ENCODE peak calls at places on chromosomes 12 and 14, in nine cellular contexts. Y is left ventricle myocardium inferior; S is heart left ventricle; N is body of pancreas; R is CD8-positive, alpha-beta T cell; F is BJ; Q is astrocyte; G is sigmoid colon; B is H9. K is an unnamed sample.

GRCh38 chr12:46219892-46220655 is 48.8 kb downstream of the SLC38A1 start:
- DNase-seq in Y (no peak), S (no peak), N (no peak), R (peak; percentile 59), F (peak; percentile 53), Q (peak; percentile 91), G (no peak), B (no peak), K (no peak)

GRCh38 chr12:6953417-6954315 is 2.5 kb downstream of the PTPN6 start:
- DNase-seq in Y (peak; percentile 47), S (peak; percentile 80), N (no peak), R (peak; percentile 71), F (no peak), Q (peak; percentile 20), G (peak; percentile 79), B (no peak), K (no peak)

GRCh38 chr12:89350661-89351488 is 1.4 kb downstream of the DUSP6 start:
- DNase-seq in Y (peak; percentile 36), S (peak; percentile 70), N (peak; percentile 31), R (no peak), F (no peak), Q (no peak), G (peak; percentile 69), B (no peak), K (peak; percentile 21)

GRCh38 chr14:55832974-55833373 is 253.0 kb downstream of the KTN1 start:
- DNase-seq in Y (no peak), S (no peak), N (no peak), R (no peak), F (no peak), Q (no peak), G (no peak), B (no peak), K (no peak)

GRCh38 chr14:29796853-29797252 is 130.8 kb downstream of the PRKD1 start:
- DNase-seq in Y (no peak), S (no peak), N (no peak), R (no peak), F (no peak), Q (no peak), G (no peak), B (no peak), K (no peak)

GRCh38 chr12:71871116-71871515 is 31.6 kb downstream of the TBC1D15 start:
- DNase-seq in Y (no peak), S (no peak), N (no peak), R (no peak), F (no peak), Q (peak; percentile 6), G (no peak), B (no peak), K (no peak)

GRCh38 chr12:119601877-119602536 is 8.4 kb downstream of the TMEM233 start:
- DNase-seq in Y (no peak), S (no peak), N (no peak), R (no peak), F (no peak), Q (no peak), G (no peak), B (no peak), K (peak; percentile 34)

GRCh38 chr12:132170637-132171292 is 26.5 kb downstream of the NOC4L start:
- DNase-seq in Y (peak; percentile 4), S (peak; percentile 60), N (no peak), R (no peak), F (no peak), Q (no peak), G (no peak), B (no peak), K (no peak)

GRCh38 chr12:3303410-3304136 is 187.4 kb upstream of the PRMT8 start:
- DNase-seq in Y (no peak), S (no peak), N (peak; percentile 44), R (no peak), F (no peak), Q (no peak), G (no peak), B (peak; percentile 86), K (peak; percentile 57)

GRCh38 chr12:111506260-111506659 is 92.9 kb downstream of the ATXN2 start:
- DNase-seq in Y (no peak), S (no peak), N (no peak), R (no peak), F (no peak), Q (no peak), G (no peak), B (no peak), K (no peak)

GRCh38 chr14:56183631-56184157 is 65.5 kb downstream of the PELI2 start:
- DNase-seq in Y (no peak), S (no peak), N (no peak), R (no peak), F (no peak), Q (no peak), G (no peak), B (no peak), K (no peak)

GRCh38 chr14:72775923-72776554 is 117.9 kb downstream of the DPF3 start:
- DNase-seq in Y (no peak), S (no peak), N (no peak), R (no peak), F (no peak), Q (no peak), G (no peak), B (no peak), K (no peak)

GRCh38 chr12:26126340-26127284 is 1.8 kb upstream of the BHLHE41 start:
- DNase-seq in Y (peak; percentile 89), S (peak; percentile 95), N (peak; percentile 86), R (no peak), F (no peak), Q (peak; percentile 77), G (peak; percentile 96), B (peak; percentile 91), K (peak; percentile 91)
- H3K27me3 ChIP-seq in Y (no peaks in the 10 kb centered on the region), S (no peaks in the 10 kb centered on the region), N (no peaks in the 10 kb centered on the region), R (peaks cover 52% of the 10 kb centered on the region), F (peaks cover 1% of the 10 kb centered on the region), Q (peaks cover 8% of the 10 kb centered on the region), G (no peaks in the 10 kb centered on the region), B (peaks cover 44% of the 10 kb centered on the region), K (no peaks in the 10 kb centered on the region)

GRCh38 chr12:65879878-65880277 is 55.6 kb downstream of the HMGA2 start:
- DNase-seq in Y (no peak), S (no peak), N (no peak), R (no peak), F (peak; percentile 89), Q (peak; percentile 94), G (no peak), B (no peak), K (no peak)

GRCh38 chr12:65881348-65881961 is 57.2 kb downstream of the HMGA2 start:
- DNase-seq in Y (peak; percentile 24), S (peak; percentile 65), N (peak; percentile 43), R (no peak), F (no peak), Q (peak; percentile 55), G (peak; percentile 81), B (no peak), K (peak; percentile 70)

GRCh38 chr12:65885312-65885711 is 61.0 kb downstream of the HMGA2 start:
- DNase-seq in Y (no peak), S (no peak), N (no peak), R (no peak), F (no peak), Q (no peak), G (no peak), B (no peak), K (peak; percentile 17)

GRCh38 chr12:65882504-65882903 is 58.2 kb downstream of the HMGA2 start:
- DNase-seq in Y (no peak), S (no peak), N (no peak), R (no peak), F (no peak), Q (no peak), G (no peak), B (no peak), K (peak; percentile 80)

DNA sequence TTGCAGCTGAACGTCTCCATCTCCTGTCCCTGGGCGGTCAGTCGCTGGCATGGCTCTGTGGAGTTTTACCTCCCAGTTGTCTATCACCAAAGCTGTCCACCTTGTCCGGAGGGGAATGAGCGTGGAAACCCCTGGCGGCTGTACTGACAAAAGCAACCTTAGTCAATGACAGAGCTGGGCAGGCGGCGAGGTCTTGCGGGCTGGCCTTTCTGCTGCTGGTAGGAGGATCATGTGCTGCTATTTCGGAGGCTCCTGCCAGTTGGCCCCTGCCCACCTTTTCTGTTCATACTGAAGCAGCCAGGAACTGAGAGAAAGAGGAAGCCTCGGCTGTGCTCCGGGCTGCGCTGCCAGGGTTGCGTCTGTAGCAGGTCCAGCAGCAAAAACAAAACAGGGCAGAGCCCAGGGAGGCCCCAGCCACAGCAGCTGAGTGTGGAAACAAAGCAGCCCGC is 57.7 kb downstream of the HMGA2 start:
- DNase-seq in Y (peak; percentile 83), S (peak; percentile 85), N (peak; percentile 75), R (no peak), F (no peak), Q (peak; percentile 47), G (peak; percentile 95), B (peak; percentile 60), K (peak; percentile 88)
- TF ChIP-seq CTCF in Y (peak; percentile 50), S (peak; percentile 16), N (peak; percentile 44), R (no peak), F (peak; percentile 39), Q (no peak), G (no peak), B (no peak), K (peak; percentile 37)

GRCh38 chr12:113479193-113479577 is 7.5 kb upstream of the LHX5 start:
- DNase-seq in Y (no peak), S (no peak), N (no peak), R (no peak), F (no peak), Q (no peak), G (no peak), B (no peak), K (no peak)

GRCh38 chr12:113480336-113480688 is 8.6 kb upstream of the LHX5 start:
- DNase-seq in Y (no peak), S (no peak), N (no peak), R (no peak), F (no peak), Q (no peak), G (no peak), B (no peak), K (no peak)

GRCh38 chr12:113479578-113480335 is 8.1 kb upstream of the LHX5 start:
- DNase-seq in Y (peak; percentile 44), S (no peak), N (peak; percentile 37), R (peak; percentile 17), F (no peak), Q (peak; percentile 15), G (no peak), B (peak; percentile 88), K (peak; percentile 34)

GRCh38 chr12:113485330-113485729 is 13.7 kb upstream of the LHX5 start:
- DNase-seq in Y (no peak), S (no peak), N (no peak), R (no peak), F (no peak), Q (no peak), G (no peak), B (peak; percentile 89), K (no peak)

DNA sequence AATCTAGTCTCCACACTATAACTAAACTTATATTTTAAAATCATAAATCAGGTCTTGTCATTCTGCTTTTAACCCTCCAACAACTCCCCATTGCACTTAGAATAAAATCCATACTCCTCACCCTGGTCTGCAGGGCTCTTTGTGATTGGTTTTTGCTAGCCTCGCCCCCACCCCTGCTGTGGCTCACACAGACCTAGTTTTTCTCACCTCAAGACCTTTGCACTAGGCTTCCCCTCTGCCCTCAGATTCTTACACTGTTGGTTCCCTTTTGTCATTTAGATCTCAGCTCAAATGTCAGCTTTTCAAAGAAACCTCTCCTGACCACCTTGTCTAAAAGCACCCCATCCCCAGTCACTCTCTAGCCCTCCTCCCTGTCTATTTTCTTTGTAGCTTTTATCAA is 10.7 kb upstream of the LHX5 start:
- DNase-seq in Y (no peak), S (no peak), N (no peak), R (no peak), F (no peak), Q (no peak), G (no peak), B (peak; percentile 78), K (no peak)
- H3K27me3 ChIP-seq in Y (peaks cover 100% of the 10 kb centered on the region), S (peaks cover 83% of the 10 kb centered on the region), N (peaks cover 24% of the 10 kb centered on the region), R (peaks cover 28% of the 10 kb centered on the region), F (peaks cover 28% of the 10 kb centered on the region), Q (peaks cover 39% of the 10 kb centered on the region), G (peaks cover 42% of the 10 kb centered on the region), B (peaks cover 41% of the 10 kb centered on the region), K (peaks cover 16% of the 10 kb centered on the region)

GRCh38 chr14:37116933-37117844 is 55.2 kb downstream of the SLC25A21 start:
- DNase-seq in Y (no peak), S (no peak), N (no peak), R (no peak), F (peak; percentile 26), Q (peak; percentile 67), G (no peak), B (no peak), K (no peak)
- TF ChIP-seq CTCF in Y (no peak), S (no peak), N (no peak), R (no peak), F (peak; percentile 58), Q (peak; percentile 50), G (no peak), B (peak; percentile 47), K (peak; percentile 29)